ENCODE peak calls at places on chromosomes 5 and 9, in ten cellular contexts. C is AG10803, L is astrocyte of the spinal cord, M is AG04450, E is astrocyte, G is psoas muscle, S is stomach, R is neural crest cell, P is neural progenitor cell, J is fibroblast of mammary gland. Q is an unnamed sample.

GRCh38 chr5:548256-548655 is 24.0 kb upstream of the SLC9A3 start:
- DNase-seq in C (peak), L (no peak), M (no peak), E (no peak), G (peak), S (no peak), R (no peak), P (no peak), J (peak), Q (no peak)

GRCh38 chr5:41770799-41771198 is 99.4 kb downstream of the OXCT1 start:
- DNase-seq in C (no peak), L (no peak), M (no peak), E (no peak), G (no peak), S (no peak), R (no peak), P (no peak), J (no peak), Q (no peak)

GRCh38 chr5:157603333-157604190 is 28.0 kb upstream of the ADAM19 start:
- DNase-seq in C (peak), L (peak), M (peak), E (peak), G (no peak), S (no peak), R (no peak), P (no peak), J (peak), Q (no peak)

GRCh38 chr5:162128117-162128516 is 60.5 kb downstream of the GABRG2 start:
- DNase-seq in C (no peak), L (no peak), M (no peak), E (no peak), G (no peak), S (no peak), R (no peak), P (peak), J (no peak), Q (no peak)

GRCh38 chr9:3676766-3677165 is 151.0 kb upstream of the RFX3 start:
- DNase-seq in C (no peak), L (no peak), M (no peak), E (no peak), G (no peak), S (no peak), R (no peak), P (no peak), J (no peak), Q (no peak)

GRCh38 chr5:114412509-114413171 is 50.8 kb downstream of the KCNN2 start:
- DNase-seq in C (peak), L (peak), M (peak), E (peak), G (no peak), S (no peak), R (no peak), P (no peak), J (peak), Q (no peak)

GRCh38 chr9:114551750-114552685 is 35.6 kb upstream of the ATP6V1G1 start:
- DNase-seq in C (peak), L (peak), M (peak), E (peak), G (peak), S (no peak), R (no peak), P (no peak), J (peak), Q (peak)

GRCh38 chr5:6473284-6473683 is 24.6 kb downstream of the UBE2QL1 start:
- DNase-seq in C (no peak), L (no peak), M (no peak), E (no peak), G (no peak), S (no peak), R (no peak), P (no peak), J (no peak), Q (no peak)

GRCh38 chr9:124221685-124222084 is 36.1 kb upstream of the NEK6 start:
- DNase-seq in C (no peak), L (no peak), M (no peak), E (no peak), G (no peak), S (no peak), R (no peak), P (no peak), J (no peak), Q (no peak)

GRCh38 chr5:133232911-133233310 is 181.1 kb downstream of the HSPA4 start:
- DNase-seq in C (no peak), L (no peak), M (no peak), E (no peak), G (no peak), S (no peak), R (no peak), P (no peak), J (no peak), Q (no peak)

GRCh38 chr9:116391306-116391900 is 237.8 kb downstream of the PAPPA start:
- DNase-seq in C (peak), L (peak), M (peak), E (peak), G (no peak), S (no peak), R (no peak), P (no peak), J (peak), Q (no peak)

GRCh38 chr9:13146838-13147237 is 132.7 kb downstream of the MPDZ start:
- DNase-seq in C (no peak), L (no peak), M (no peak), E (no peak), G (no peak), S (no peak), R (no peak), P (no peak), J (peak), Q (no peak)

GRCh38 chr5:135345945-135346731 is 52.9 kb downstream of the MACROH2A1 start:
- DNase-seq in C (no peak), L (no peak), M (no peak), E (no peak), G (no peak), S (peak), R (no peak), P (no peak), J (no peak), Q (no peak)

GRCh38 chr9:129138476-129139232 is 27.4 kb downstream of the PTPA start:
- DNase-seq in C (peak), L (no peak), M (no peak), E (peak), G (peak), S (peak), R (no peak), P (no peak), J (peak), Q (peak)

GRCh38 chr5:102863058-102863457 is 108.0 kb downstream of the PAM start:
- DNase-seq in C (no peak), L (no peak), M (no peak), E (no peak), G (no peak), S (no peak), R (no peak), P (no peak), J (no peak), Q (no peak)

GRCh38 chr9:2743937-2744529 is 26.7 kb downstream of the KCNV2 start:
- DNase-seq in C (no peak), L (no peak), M (no peak), E (no peak), G (no peak), S (no peak), R (no peak), P (no peak), J (no peak), Q (no peak)

GRCh38 chr9:130239741-130240241 is 25.8 kb upstream of the HMCN2 start:
- DNase-seq in C (no peak), L (no peak), M (no peak), E (no peak), G (peak), S (no peak), R (no peak), P (no peak), J (peak), Q (no peak)

GRCh38 chr9:127537014-127537413 is 75.1 kb upstream of the STXBP1 start:
- DNase-seq in C (peak), L (peak), M (no peak), E (no peak), G (no peak), S (peak), R (no peak), P (no peak), J (peak), Q (no peak)

GRCh38 chr5:116404792-116405191 is 169.8 kb downstream of the SEMA6A start:
- DNase-seq in C (no peak), L (no peak), M (no peak), E (no peak), G (no peak), S (no peak), R (no peak), P (no peak), J (no peak), Q (no peak)

GRCh38 chr9:120366646-120367019 is 213.3 kb downstream of the CDK5RAP2 start:
- DNase-seq in C (peak), L (peak), M (peak), E (peak), G (peak), S (no peak), R (no peak), P (peak), J (peak), Q (no peak)

GRCh38 chr9:108617661-108618060 is 238.1 kb downstream of the ACTL7B start:
- DNase-seq in C (no peak), L (no peak), M (no peak), E (no peak), G (no peak), S (no peak), R (no peak), P (no peak), J (no peak), Q (no peak)

GRCh38 chr5:144298658-144299057 is 128.0 kb downstream of the KCTD16 start:
- DNase-seq in C (no peak), L (no peak), M (no peak), E (no peak), G (no peak), S (no peak), R (no peak), P (no peak), J (no peak), Q (no peak)

GRCh38 chr5:170159947-170160346 is 54.2 kb downstream of the FOXI1 start:
- DNase-seq in C (no peak), L (no peak), M (no peak), E (no peak), G (no peak), S (no peak), R (no peak), P (no peak), J (no peak), Q (no peak)
- TF ChIP-seq CTCF in C (no peak), L (no peak), M (no peak), E (no peak), G (no peak), S (no peak), R (no peak), P (no peak), J (no peak), Q (no peak)

GRCh38 chr9:82117025-82117424 is 128.5 kb downstream of the SPATA31D1 start:
- DNase-seq in C (peak), L (peak), M (no peak), E (peak), G (no peak), S (no peak), R (no peak), P (peak), J (peak), Q (no peak)
- TF ChIP-seq CTCF in C (no peak), L (no peak), M (no peak), E (no peak), G (no peak), S (no peak), R (no peak), P (no peak), J (no peak), Q (no peak)

DNA sequence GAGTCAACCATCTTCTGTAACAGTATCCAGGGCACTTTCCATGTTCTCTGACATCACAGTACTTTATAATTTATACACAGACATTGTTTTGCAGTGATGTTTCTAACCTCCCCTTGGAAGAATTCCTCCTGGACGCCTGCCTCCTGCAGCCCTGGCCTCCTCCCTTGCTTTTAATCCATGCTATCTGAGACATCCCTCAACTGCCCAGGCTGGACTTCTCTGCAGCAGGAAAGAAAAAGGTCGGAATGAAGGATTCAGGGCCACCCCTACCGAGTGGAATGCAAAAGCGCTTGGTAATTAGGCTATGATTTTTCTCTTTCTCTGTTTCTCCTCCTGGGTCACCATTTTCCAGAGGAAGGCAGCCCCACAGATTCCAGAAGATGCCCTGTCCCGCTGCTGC is 47.0 kb upstream of the SHC3 start:
- DNase-seq in C (peak), L (peak), M (peak), E (peak), G (no peak), S (no peak), R (no peak), P (no peak), J (peak), Q (no peak)
- TF ChIP-seq CTCF in C (peak), L (peak), M (peak), E (peak), G (no peak), S (no peak), R (no peak), P (no peak), J (peak), Q (no peak)

DNA sequence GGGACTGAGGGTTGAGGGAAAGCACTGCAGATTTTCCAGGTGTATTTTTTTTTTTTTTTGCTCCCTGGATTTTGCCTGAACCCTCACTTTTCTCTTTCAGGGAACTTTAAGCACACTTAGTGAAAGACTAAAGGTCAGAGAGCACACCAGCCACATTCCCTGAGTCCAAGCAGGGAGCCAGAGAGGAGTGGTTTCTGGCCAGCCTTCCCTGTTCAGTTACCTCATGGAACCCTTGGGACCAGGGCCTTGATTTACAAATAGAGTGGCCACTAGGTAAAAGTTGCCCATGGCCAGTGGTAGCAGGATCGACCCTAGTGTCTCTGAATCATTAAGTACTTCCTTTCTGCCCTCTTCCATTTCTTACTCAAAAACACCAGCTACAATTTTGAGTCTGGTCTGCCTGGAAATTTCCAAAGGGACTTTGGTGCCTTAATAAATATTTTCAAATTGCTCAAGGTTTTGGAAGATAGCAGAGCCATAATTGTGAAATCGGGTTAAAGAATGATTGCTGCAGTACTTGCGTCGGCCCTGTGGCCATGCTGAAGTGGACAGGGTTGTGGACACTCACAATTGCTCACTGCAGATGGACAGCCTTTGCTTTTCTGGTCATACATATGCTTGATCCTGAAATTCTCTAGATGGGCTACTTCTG is 14.5 kb downstream of the PALM2AKAP2 start:
- DNase-seq in C (peak), L (no peak), M (no peak), E (no peak), G (peak), S (no peak), R (no peak), P (peak), J (peak), Q (no peak)
- TF ChIP-seq CTCF in C (no peak), L (no peak), M (no peak), E (no peak), G (no peak), S (no peak), R (no peak), P (no peak), J (no peak), Q (no peak)

GRCh38 chr5:36953043-36953442 is 76.5 kb downstream of the NIPBL start:
- DNase-seq in C (no peak), L (no peak), M (no peak), E (no peak), G (no peak), S (no peak), R (no peak), P (no peak), J (no peak), Q (no peak)
- TF ChIP-seq CTCF in C (no peak), L (no peak), M (no peak), E (no peak), G (no peak), S (no peak), R (no peak), P (no peak), J (no peak), Q (no peak)

GRCh38 chr9:85332487-85332886 is 409.3 kb downstream of the AGTPBP1 start:
- DNase-seq in C (no peak), L (no peak), M (no peak), E (no peak), G (no peak), S (no peak), R (no peak), P (peak), J (no peak), Q (no peak)
- TF ChIP-seq CTCF in C (peak), L (peak), M (no peak), E (peak), G (no peak), S (no peak), R (peak), P (peak), J (no peak), Q (peak)

GRCh38 chr5:17157916-17158529 is 59.4 kb upstream of the BASP1 start:
- DNase-seq in C (peak), L (peak), M (peak), E (peak), G (no peak), S (no peak), R (no peak), P (no peak), J (peak), Q (no peak)
- TF ChIP-seq CTCF in C (no peak), L (no peak), M (no peak), E (no peak), G (no peak), S (no peak), R (no peak), P (no peak), J (no peak), Q (no peak)

GRCh38 chr9:135087489-135087791 is at the start of gene OLFM1:
- DNase-seq in C (peak), L (peak), M (no peak), E (peak), G (peak), S (peak), R (peak), P (peak), J (peak), Q (no peak)

GRCh38 chr9:135086597-135087488 is 625 bp upstream of the OLFM1 start:
- DNase-seq in C (no peak), L (no peak), M (no peak), E (no peak), G (no peak), S (no peak), R (no peak), P (no peak), J (no peak), Q (no peak)

GRCh38 chr9:135084262-135084661 is 3.2 kb upstream of the OLFM1 start:
- DNase-seq in C (no peak), L (no peak), M (no peak), E (no peak), G (no peak), S (no peak), R (no peak), P (no peak), J (no peak), Q (no peak)

GRCh38 chr9:135084881-135085760 is 2.3 kb upstream of the OLFM1 start:
- DNase-seq in C (no peak), L (no peak), M (no peak), E (no peak), G (no peak), S (no peak), R (no peak), P (no peak), J (no peak), Q (no peak)

GRCh38 chr9:135085830-135086546 is 1.5 kb upstream of the OLFM1 start:
- DNase-seq in C (peak), L (peak), M (peak), E (peak), G (peak), S (peak), R (peak), P (peak), J (peak), Q (no peak)
- TF ChIP-seq CTCF in C (peak), L (peak), M (peak), E (peak), G (peak), S (peak), R (peak), P (peak), J (peak), Q (peak)

GRCh38 chr5:53436480-53437191 is 43.8 kb upstream of the FST start:
- DNase-seq in C (no peak), L (no peak), M (no peak), E (no peak), G (no peak), S (no peak), R (no peak), P (no peak), J (no peak), Q (no peak)

GRCh38 chr5:53434566-53434965 is 45.9 kb upstream of the FST start:
- DNase-seq in C (no peak), L (no peak), M (no peak), E (no peak), G (no peak), S (no peak), R (no peak), P (no peak), J (no peak), Q (no peak)

GRCh38 chr5:53438079-53438478 is 42.4 kb upstream of the FST start:
- DNase-seq in C (no peak), L (no peak), M (no peak), E (no peak), G (no peak), S (no peak), R (no peak), P (no peak), J (no peak), Q (no peak)

GRCh38 chr5:53442946-53443345 is 37.5 kb upstream of the FST start:
- DNase-seq in C (no peak), L (no peak), M (no peak), E (no peak), G (no peak), S (no peak), R (no peak), P (no peak), J (no peak), Q (no peak)

DNA sequence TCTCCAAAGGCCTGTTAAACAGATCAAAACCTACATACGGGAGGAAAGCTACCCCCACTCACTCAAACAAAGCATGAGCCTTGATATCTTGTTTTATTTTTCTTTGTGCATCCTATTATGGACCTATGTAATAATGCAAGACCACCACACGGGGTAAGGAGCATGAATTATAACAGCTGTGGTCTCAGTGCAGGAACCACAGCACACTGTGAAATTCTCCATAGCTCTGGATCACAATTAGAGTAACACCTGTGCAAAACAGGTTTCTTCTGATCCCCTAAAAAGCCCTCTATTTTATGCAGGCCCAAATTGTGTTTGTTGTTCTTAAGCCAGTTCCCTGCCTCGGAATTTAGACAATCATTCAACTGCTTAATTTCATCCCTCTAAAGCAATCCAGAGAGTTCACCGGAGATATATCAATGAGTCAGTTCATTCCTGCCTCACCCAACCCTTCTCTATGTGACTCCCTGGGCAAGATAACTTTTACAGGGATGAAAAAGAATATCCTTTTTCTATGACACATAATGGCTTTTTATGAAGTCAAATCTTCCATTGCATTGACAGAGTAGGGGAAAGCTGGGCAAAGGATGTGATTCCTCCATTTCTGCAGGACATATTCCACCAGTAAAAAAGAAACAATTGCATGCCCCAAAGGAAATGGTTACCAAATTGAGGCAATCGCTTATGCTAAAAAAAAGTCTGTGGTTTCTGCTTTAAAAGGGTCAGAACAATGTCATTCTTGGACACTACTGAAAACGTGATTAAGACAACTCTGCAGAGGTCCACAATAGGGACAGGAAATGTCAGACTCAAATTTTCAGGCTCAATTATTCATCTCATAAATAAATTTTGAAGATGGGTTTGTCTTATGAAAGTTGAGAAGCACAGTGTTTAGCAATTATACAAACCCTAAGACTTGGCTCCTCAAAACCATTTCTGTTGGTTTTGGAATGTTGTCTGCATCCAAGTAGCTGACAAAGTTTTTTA is 41.6 kb upstream of the FST start:
- DNase-seq in C (peak), L (peak), M (no peak), E (peak), G (no peak), S (no peak), R (no peak), P (no peak), J (peak), Q (no peak)
- TF ChIP-seq CTCF in C (no peak), L (no peak), M (no peak), E (no peak), G (no peak), S (no peak), R (no peak), P (no peak), J (no peak), Q (no peak)